ENCODE peak calls at places on chromosomes 12 and 14, in nine cellular contexts. O is CD8-positive, alpha-beta T cell; R is A549; A is K562; G is gastrocnemius medialis; Z is uterus; C is RWPE2; Y is left lung; Q is stomach. F is an unnamed sample.
A peak's percentile ranks its signal among the peaks of the same experiment; 100 is the strongest.

GRCh38 chr12:90514325-90514724 is 440.7 kb downstream of the CCER1 start:
- DNase-seq in Y (no peak), Z (no peak), A (no peak), O (no peak), Q (no peak), R (no peak), C (no peak), G (no peak), F (no peak)

GRCh38 chr14:54088271-54088670 is 131.6 kb upstream of the BMP4 start:
- DNase-seq in Z (no peak), G (no peak), R (no peak), C (no peak), A (no peak), Y (no peak), Q (no peak), O (no peak), F (no peak)

GRCh38 chr12:78239566-78239965 is 408.9 kb downstream of the NAV3 start:
- DNase-seq in A (no peak), G (no peak), Y (no peak), C (no peak), R (no peak), Q (no peak), O (no peak), Z (no peak), F (no peak)

GRCh38 chr12:131591714-131592709 is 118.9 kb upstream of the SFSWAP start:
- DNase-seq in O (no peak), R (no peak), G (no peak), A (peak; percentile 65), Z (no peak), Y (no peak), Q (no peak), C (no peak), F (no peak)

GRCh38 chr14:99034711-99035171 is 237.3 kb downstream of the BCL11B start:
- DNase-seq in C (no peak), Z (no peak), A (no peak), G (no peak), Q (no peak), R (no peak), Y (no peak), O (no peak), F (no peak)

GRCh38 chr12:58288191-58288590 is 346.8 kb downstream of the ATP23 start:
- DNase-seq in O (no peak), G (no peak), A (no peak), Y (no peak), Z (no peak), Q (no peak), R (no peak), C (no peak), F (no peak)

GRCh38 chr12:78697817-78698415 is 166.7 kb upstream of the SYT1 start:
- DNase-seq in A (no peak), R (no peak), C (no peak), Z (no peak), G (no peak), O (no peak), Q (no peak), Y (no peak), F (no peak)

GRCh38 chr12:47270782-47271664 is 191.3 kb upstream of the AMIGO2 start:
- DNase-seq in A (no peak), O (no peak), R (peak; percentile 73), Q (no peak), G (no peak), Z (no peak), C (peak; percentile 79), Y (no peak), F (no peak)

GRCh38 chr14:70816525-70816924 is 7.2 kb upstream of the MAP3K9 start:
- DNase-seq in O (no peak), Y (no peak), R (no peak), C (no peak), Z (no peak), G (no peak), Q (no peak), A (no peak), F (no peak)

GRCh38 chr14:51335521-51335920 is 95.5 kb downstream of the TMX1 start:
- DNase-seq in O (no peak), G (peak; percentile 27), R (no peak), A (no peak), C (no peak), Z (peak; percentile 56), Q (no peak), Y (no peak), F (peak; percentile 50)

GRCh38 chr14:105853089-105853906 is 326.9 kb downstream of the TMEM121 start:
- DNase-seq in O (no peak), A (no peak), C (peak; percentile 62), R (no peak), Z (peak; percentile 11), G (no peak), Q (no peak), Y (peak; percentile 76), F (no peak)

GRCh38 chr12:52925717-52926595 is 21.1 kb upstream of the KRT8 start:
- DNase-seq in R (no peak), C (peak; percentile 83), Y (no peak), Z (no peak), A (no peak), G (no peak), O (no peak), Q (peak; percentile 71), F (no peak)

GRCh38 chr14:50377671-50378070 is 19.0 kb downstream of the CDKL1 start:
- DNase-seq in R (no peak), O (no peak), C (no peak), G (no peak), Y (no peak), A (no peak), Q (no peak), Z (no peak), F (no peak)

GRCh38 chr14:50964683-50965390 is 20.6 kb upstream of the PYGL start:
- DNase-seq in Y (no peak), R (peak; percentile 11), Q (peak; percentile 54), C (peak; percentile 83), O (no peak), A (no peak), G (no peak), Z (peak; percentile 72), F (no peak)

GRCh38 chr14:52071675-52072074 is 2.8 kb upstream of the NID2 start:
- DNase-seq in C (no peak), G (no peak), Z (no peak), O (no peak), A (no peak), Y (no peak), Q (no peak), R (no peak), F (no peak)

GRCh38 chr14:55126932-55127490 is 2.0 kb upstream of the LGALS3 start:
- DNase-seq in A (no peak), C (no peak), Y (no peak), R (no peak), O (no peak), G (no peak), Q (no peak), Z (no peak), F (no peak)
- H3K4me1 ChIP-seq in A (peaks cover 10% of the 10 kb centered on the region), C (peaks cover 47% of the 10 kb centered on the region), Y (peaks cover 35% of the 10 kb centered on the region), R (peaks cover 32% of the 10 kb centered on the region), O (peaks cover 8% of the 10 kb centered on the region), G (peaks cover 9% of the 10 kb centered on the region), Q (peaks cover 54% of the 10 kb centered on the region), Z (peaks cover 11% of the 10 kb centered on the region), F (peaks cover 39% of the 10 kb centered on the region)

GRCh38 chr12:50403001-50403440 is 2.3 kb downstream of the LARP4 start:
- DNase-seq in A (no peak), C (no peak), G (no peak), Q (no peak), O (no peak), Z (no peak), Y (no peak), R (no peak), F (no peak)
- H3K4me3 ChIP-seq in A (peak overlapping the region; percentile 83), C (peak overlapping the region; percentile 65), G (peak overlapping the region; percentile 76), Q (peak overlapping the region; percentile 89), O (no peak overlapping the region), Z (peak overlapping the region; percentile 85), Y (no peak overlapping the region), R (peak overlapping the region; percentile 91), F (no peak overlapping the region)

DNA sequence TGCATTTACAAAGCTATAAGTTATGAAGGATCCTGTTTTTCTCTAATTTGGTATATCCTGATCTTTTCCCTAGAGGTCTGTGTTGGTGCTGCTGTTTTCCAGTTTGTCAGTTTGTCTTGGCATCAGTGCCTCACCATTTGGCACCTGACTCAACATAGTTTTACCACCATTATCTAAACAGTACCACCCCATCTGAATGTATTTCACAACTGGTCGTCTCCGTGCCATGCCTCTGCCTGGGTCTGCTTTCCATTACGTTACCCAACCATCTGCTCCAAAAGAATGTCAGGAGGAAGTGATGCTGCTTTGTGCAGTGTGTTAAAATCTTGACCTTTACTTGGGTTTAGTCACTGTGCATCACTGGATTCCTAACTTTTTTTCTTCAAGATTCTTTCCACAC is 129.3 kb upstream of the RASSF8 start:
- DNase-seq in R (peak; percentile 11), Z (no peak), Q (no peak), Y (no peak), A (no peak), O (no peak), G (no peak), C (no peak), F (no peak)
- TF ChIP-seq CTCF in R (no peak), Z (no peak), Q (no peak), Y (no peak), A (no peak), O (no peak), G (no peak), C (no peak), F (no peak)

GRCh38 chr12:26275313-26276257 is 80.2 kb downstream of the SSPN start:
- DNase-seq in R (no peak), O (no peak), Z (no peak), G (no peak), Q (no peak), C (no peak), A (no peak), Y (no peak), F (no peak)

GRCh38 chr12:26278666-26279065 is 83.3 kb downstream of the SSPN start:
- DNase-seq in Y (no peak), C (no peak), Z (no peak), O (no peak), G (no peak), A (no peak), Q (no peak), R (no peak), F (no peak)

GRCh38 chr12:26278266-26278665 is 82.9 kb downstream of the SSPN start:
- DNase-seq in Q (no peak), C (no peak), Z (no peak), O (no peak), R (no peak), G (no peak), A (no peak), Y (no peak), F (no peak)

GRCh38 chr12:26276709-26277108 is 81.3 kb downstream of the SSPN start:
- DNase-seq in R (no peak), A (no peak), Q (no peak), O (no peak), G (no peak), Y (no peak), Z (no peak), C (no peak), F (no peak)

DNA sequence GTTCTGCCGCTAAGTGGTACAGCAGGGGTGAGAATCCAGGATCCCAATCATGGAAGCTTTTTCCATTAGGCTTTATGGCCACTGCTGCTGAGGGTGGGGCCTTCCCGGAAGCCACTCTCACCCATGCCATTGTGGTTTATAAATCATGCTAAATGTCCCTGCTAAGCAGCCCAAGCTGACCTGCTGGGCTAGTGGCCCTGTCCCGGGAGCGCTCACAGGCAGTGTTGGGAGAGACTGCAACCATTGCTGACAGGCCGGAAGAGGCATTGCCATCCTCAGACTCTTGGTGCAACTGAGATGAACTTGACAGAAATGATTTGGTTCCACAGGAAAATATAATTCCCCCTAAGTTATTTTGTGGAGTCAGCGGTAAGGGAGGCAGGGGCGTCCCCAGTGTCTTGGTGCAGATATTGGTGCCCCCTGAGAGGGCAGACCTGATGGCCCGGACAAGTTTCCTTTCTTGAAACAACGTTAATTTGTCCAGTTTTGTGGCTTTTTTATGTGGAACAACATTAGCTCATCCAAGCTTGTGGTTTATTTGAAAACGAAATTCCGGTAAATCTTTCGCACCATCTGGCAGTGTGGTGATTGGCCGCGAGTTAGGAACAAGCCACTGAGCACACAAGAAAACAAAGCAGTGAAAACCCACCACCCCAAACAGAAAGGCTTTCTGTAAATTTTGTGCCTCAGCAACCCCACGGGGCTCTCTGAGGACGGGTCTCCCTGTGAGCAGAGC is 82.3 kb downstream of the SSPN start:
- DNase-seq in Y (no peak), R (no peak), G (no peak), C (no peak), A (no peak), Z (no peak), O (no peak), Q (no peak), F (no peak)
- H3K4me1 ChIP-seq in Y (peaks cover 9% of the 10 kb centered on the region), R (peaks cover 32% of the 10 kb centered on the region), G (peaks cover 28% of the 10 kb centered on the region), C (peaks cover 10% of the 10 kb centered on the region), A (peaks cover 38% of the 10 kb centered on the region), Z (peaks cover 10% of the 10 kb centered on the region), O (no peaks in the 10 kb centered on the region), Q (peaks cover 26% of the 10 kb centered on the region), F (no peaks in the 10 kb centered on the region)

F was measured in tibial nerve.